ENCODE peak calls at places on chromosomes 12 and 14, in four cellular contexts. One of them, this sample, is unnamed.

GRCh38 chr14:104096751-104097700 is 11.5 kb downstream of the ASPG start:
- DNase-seq in PC-3: peak
- DNase-seq in CD8-positive, alpha-beta T cell: no peak
- DNase-seq in pancreas: no peak
- DNase-seq in this sample: no peak

GRCh38 chr12:75207338-75208083 is 2.1 kb downstream of the KCNC2 start:
- DNase-seq in PC-3: no peak
- DNase-seq in CD8-positive, alpha-beta T cell: no peak
- DNase-seq in pancreas: no peak
- DNase-seq in this sample: no peak

GRCh38 chr14:72606879-72607278 is 287.0 kb downstream of the DPF3 start:
- DNase-seq in PC-3: no peak
- DNase-seq in CD8-positive, alpha-beta T cell: no peak
- DNase-seq in pancreas: no peak
- DNase-seq in this sample: no peak

GRCh38 chr12:6817662-6818157 is 3.9 kb upstream of the GPR162 start:
- DNase-seq in PC-3: no peak
- DNase-seq in CD8-positive, alpha-beta T cell: no peak
- DNase-seq in pancreas: no peak
- DNase-seq in this sample: no peak

GRCh38 chr14:36510078-36510799 is 9.8 kb downstream of the NKX2-1 start:
- DNase-seq in PC-3: no peak
- DNase-seq in CD8-positive, alpha-beta T cell: no peak
- DNase-seq in pancreas: no peak
- DNase-seq in this sample: no peak

GRCh38 chr14:35416108-35416750 is 11.7 kb upstream of the NFKBIA start:
- DNase-seq in PC-3: peak
- DNase-seq in CD8-positive, alpha-beta T cell: peak
- DNase-seq in pancreas: no peak
- DNase-seq in this sample: no peak

GRCh38 chr12:132853285-132854092 is 24.8 kb upstream of the GOLGA3 start:
- DNase-seq in PC-3: no peak
- DNase-seq in CD8-positive, alpha-beta T cell: no peak
- DNase-seq in pancreas: no peak
- DNase-seq in this sample: no peak

GRCh38 chr14:73935666-73936065 is 14.2 kb downstream of the FAM161B start:
- DNase-seq in PC-3: peak
- DNase-seq in CD8-positive, alpha-beta T cell: no peak
- DNase-seq in pancreas: no peak
- DNase-seq in this sample: no peak

GRCh38 chr12:96906498-96906848 is 584 bp upstream of the NEDD1 start:
- DNase-seq in PC-3: no peak
- DNase-seq in CD8-positive, alpha-beta T cell: no peak
- DNase-seq in pancreas: no peak
- DNase-seq in this sample: no peak

GRCh38 chr14:97408937-97409860 is 612.0 kb downstream of the VRK1 start:
- DNase-seq in PC-3: no peak
- DNase-seq in CD8-positive, alpha-beta T cell: no peak
- DNase-seq in pancreas: no peak
- DNase-seq in this sample: no peak

GRCh38 chr14:101472518-101472849 is 88.8 kb upstream of the DIO3 start:
- DNase-seq in PC-3: no peak
- DNase-seq in CD8-positive, alpha-beta T cell: no peak
- DNase-seq in pancreas: no peak
- DNase-seq in this sample: no peak

GRCh38 chr12:26878661-26879119 is 45.7 kb upstream of the ITPR2 start:
- DNase-seq in PC-3: no peak
- DNase-seq in CD8-positive, alpha-beta T cell: no peak
- DNase-seq in pancreas: peak
- DNase-seq in this sample: no peak

GRCh38 chr14:104678901-104679705 is 10.3 kb upstream of the INF2 start:
- DNase-seq in PC-3: no peak
- DNase-seq in CD8-positive, alpha-beta T cell: no peak
- DNase-seq in pancreas: no peak
- DNase-seq in this sample: no peak

GRCh38 chr12:67794151-67794550 is 145.6 kb downstream of the DYRK2 start:
- DNase-seq in PC-3: no peak
- DNase-seq in CD8-positive, alpha-beta T cell: no peak
- DNase-seq in pancreas: no peak
- DNase-seq in this sample: no peak

GRCh38 chr12:28415755-28416154 is 225.5 kb downstream of the CCDC91 start:
- DNase-seq in PC-3: peak
- DNase-seq in CD8-positive, alpha-beta T cell: no peak
- DNase-seq in pancreas: no peak
- DNase-seq in this sample: no peak

GRCh38 chr14:73662439-73663056 is 17.8 kb downstream of the DNAL1 start:
- DNase-seq in PC-3: peak
- DNase-seq in CD8-positive, alpha-beta T cell: no peak
- DNase-seq in pancreas: no peak
- DNase-seq in this sample: no peak

GRCh38 chr12:130576286-130576933 is 139.7 kb downstream of the RIMBP2 start:
- DNase-seq in PC-3: no peak
- DNase-seq in CD8-positive, alpha-beta T cell: no peak
- DNase-seq in pancreas: no peak
- DNase-seq in this sample: no peak

GRCh38 chr14:87522575-87522974 is 470.4 kb downstream of the GALC start:
- DNase-seq in PC-3: no peak
- DNase-seq in CD8-positive, alpha-beta T cell: no peak
- DNase-seq in pancreas: no peak
- DNase-seq in this sample: no peak

GRCh38 chr12:124762791-124763593 is 100.7 kb downstream of the SCARB1 start:
- DNase-seq in PC-3: no peak
- DNase-seq in CD8-positive, alpha-beta T cell: no peak
- DNase-seq in pancreas: no peak
- DNase-seq in this sample: no peak

GRCh38 chr14:56189306-56189705 is 71.1 kb downstream of the PELI2 start:
- DNase-seq in PC-3: peak
- DNase-seq in CD8-positive, alpha-beta T cell: no peak
- DNase-seq in pancreas: no peak
- DNase-seq in this sample: no peak

GRCh38 chr12:75579552-75579951 is 68.1 kb upstream of the KRR1 start:
- DNase-seq in PC-3: no peak
- DNase-seq in CD8-positive, alpha-beta T cell: no peak
- DNase-seq in pancreas: no peak
- DNase-seq in this sample: no peak

GRCh38 chr14:49310298-49310697 is 275.9 kb downstream of the RPS29 start:
- DNase-seq in PC-3: no peak
- DNase-seq in CD8-positive, alpha-beta T cell: no peak
- DNase-seq in pancreas: no peak
- DNase-seq in this sample: no peak

GRCh38 chr14:49303952-49304516 is 282.1 kb downstream of the RPS29 start:
- DNase-seq in PC-3: peak
- DNase-seq in CD8-positive, alpha-beta T cell: no peak
- DNase-seq in pancreas: no peak
- DNase-seq in this sample: no peak

GRCh38 chr14:49306152-49306751 is 279.9 kb downstream of the RPS29 start:
- DNase-seq in PC-3: peak
- DNase-seq in CD8-positive, alpha-beta T cell: no peak
- DNase-seq in pancreas: no peak
- DNase-seq in this sample: no peak
- TF ChIP-seq CTCF in PC-3: peak
- TF ChIP-seq CTCF in CD8-positive, alpha-beta T cell: peak
- TF ChIP-seq CTCF in pancreas: peak
- TF ChIP-seq CTCF in this sample: peak

GRCh38 chr12:82757611-82758010 is 70.9 kb downstream of the TMTC2 start:
- DNase-seq in PC-3: no peak
- DNase-seq in CD8-positive, alpha-beta T cell: no peak
- DNase-seq in pancreas: no peak
- DNase-seq in this sample: no peak

GRCh38 chr12:82757059-82757458 is 70.4 kb downstream of the TMTC2 start:
- DNase-seq in PC-3: no peak
- DNase-seq in CD8-positive, alpha-beta T cell: no peak
- DNase-seq in pancreas: no peak
- DNase-seq in this sample: no peak

GRCh38 chr12:82756303-82756702 is 69.6 kb downstream of the TMTC2 start:
- DNase-seq in PC-3: no peak
- DNase-seq in CD8-positive, alpha-beta T cell: no peak
- DNase-seq in pancreas: no peak
- DNase-seq in this sample: no peak

GRCh38 chr12:82760423-82760822 is 73.7 kb downstream of the TMTC2 start:
- DNase-seq in PC-3: no peak
- DNase-seq in CD8-positive, alpha-beta T cell: no peak
- DNase-seq in pancreas: no peak
- DNase-seq in this sample: no peak

GRCh38 chr12:82758743-82759142 is 72.0 kb downstream of the TMTC2 start:
- DNase-seq in PC-3: no peak
- DNase-seq in CD8-positive, alpha-beta T cell: no peak
- DNase-seq in pancreas: no peak
- DNase-seq in this sample: no peak
- TF ChIP-seq CTCF in PC-3: peak
- TF ChIP-seq CTCF in CD8-positive, alpha-beta T cell: no peak
- TF ChIP-seq CTCF in pancreas: no peak
- TF ChIP-seq CTCF in this sample: peak

DNA sequence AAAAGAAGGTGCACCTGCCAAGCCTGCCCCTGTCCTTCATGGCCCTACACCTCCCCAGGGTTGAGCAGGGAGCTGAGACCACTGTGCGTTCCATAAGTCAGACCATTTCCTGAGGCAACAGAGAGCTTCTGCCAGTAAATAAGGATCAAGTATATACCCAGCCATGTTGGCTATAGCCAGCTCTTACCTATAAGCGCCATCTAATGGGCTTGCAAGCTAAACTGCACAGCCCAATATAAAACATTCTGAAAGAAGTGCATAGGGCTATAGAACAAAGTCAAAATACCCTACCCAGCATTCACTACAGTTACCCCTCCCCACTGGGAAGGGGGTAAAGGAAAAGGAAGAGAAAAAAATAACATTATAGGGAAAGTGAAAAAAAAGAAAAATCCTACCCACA is 59.3 kb upstream of the SCAF11 start:
- DNase-seq in PC-3: peak
- DNase-seq in CD8-positive, alpha-beta T cell: no peak
- DNase-seq in pancreas: no peak
- DNase-seq in this sample: no peak
- TF ChIP-seq CTCF in PC-3: peak
- TF ChIP-seq CTCF in CD8-positive, alpha-beta T cell: no peak
- TF ChIP-seq CTCF in pancreas: no peak
- TF ChIP-seq CTCF in this sample: no peak

GRCh38 chr12:48331389-48331788 is 19.3 kb downstream of the ZNF641 start:
- DNase-seq in PC-3: no peak
- DNase-seq in CD8-positive, alpha-beta T cell: no peak
- DNase-seq in pancreas: no peak
- DNase-seq in this sample: no peak

GRCh38 chr12:48340891-48341290 is 9.8 kb downstream of the ZNF641 start:
- DNase-seq in PC-3: no peak
- DNase-seq in CD8-positive, alpha-beta T cell: no peak
- DNase-seq in pancreas: no peak
- DNase-seq in this sample: no peak

GRCh38 chr12:48336066-48336465 is 14.7 kb downstream of the ZNF641 start:
- DNase-seq in PC-3: no peak
- DNase-seq in CD8-positive, alpha-beta T cell: no peak
- DNase-seq in pancreas: no peak
- DNase-seq in this sample: no peak

GRCh38 chr12:48334807-48335206 is 15.9 kb downstream of the ZNF641 start:
- DNase-seq in PC-3: no peak
- DNase-seq in CD8-positive, alpha-beta T cell: no peak
- DNase-seq in pancreas: no peak
- DNase-seq in this sample: no peak

GRCh38 chr12:48336564-48336963 is 14.2 kb downstream of the ZNF641 start:
- DNase-seq in PC-3: peak
- DNase-seq in CD8-positive, alpha-beta T cell: no peak
- DNase-seq in pancreas: no peak
- DNase-seq in this sample: no peak
- TF ChIP-seq CTCF in PC-3: peak
- TF ChIP-seq CTCF in CD8-positive, alpha-beta T cell: no peak
- TF ChIP-seq CTCF in pancreas: no peak
- TF ChIP-seq CTCF in this sample: peak

DNA sequence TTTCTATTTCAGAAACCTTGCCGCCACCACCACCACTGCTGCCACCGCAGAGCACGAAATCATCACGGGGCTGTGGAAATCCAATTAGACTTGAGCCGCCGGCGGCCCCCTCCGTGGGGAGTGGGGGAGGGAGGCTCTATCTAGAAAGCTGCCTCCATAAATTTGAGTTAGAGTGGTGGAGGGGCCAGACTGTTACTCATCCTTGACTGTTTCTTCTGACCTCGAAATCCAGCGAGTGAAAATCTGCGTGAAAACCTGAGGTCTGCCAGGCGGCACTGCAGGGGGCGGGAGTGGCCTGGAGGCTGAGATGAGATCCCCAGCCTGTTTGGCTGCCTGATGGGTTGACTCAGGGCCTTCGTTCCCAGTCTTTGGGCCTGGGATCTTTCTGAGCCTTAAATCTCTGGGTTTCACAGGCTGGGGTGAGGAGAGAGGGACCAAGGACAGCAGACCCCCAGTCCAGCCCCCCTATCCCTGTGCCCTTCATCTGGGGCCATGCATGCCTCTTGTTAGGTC is 29.9 kb downstream of the TSPAN9 start:
- DNase-seq in PC-3: no peak
- DNase-seq in CD8-positive, alpha-beta T cell: no peak
- DNase-seq in pancreas: no peak
- DNase-seq in this sample: no peak
- TF ChIP-seq CTCF in PC-3: no peak
- TF ChIP-seq CTCF in CD8-positive, alpha-beta T cell: no peak
- TF ChIP-seq CTCF in pancreas: no peak
- TF ChIP-seq CTCF in this sample: no peak

GRCh38 chr12:121001841-121002483 is 14.3 kb downstream of the C12orf43 start:
- DNase-seq in PC-3: no peak
- DNase-seq in CD8-positive, alpha-beta T cell: no peak
- DNase-seq in pancreas: no peak
- DNase-seq in this sample: no peak
- TF ChIP-seq CTCF in PC-3: no peak
- TF ChIP-seq CTCF in CD8-positive, alpha-beta T cell: no peak
- TF ChIP-seq CTCF in pancreas: no peak
- TF ChIP-seq CTCF in this sample: no peak

GRCh38 chr14:99389171-99389826 is 91.4 kb downstream of the SETD3 start:
- DNase-seq in PC-3: peak
- DNase-seq in CD8-positive, alpha-beta T cell: peak
- DNase-seq in pancreas: no peak
- DNase-seq in this sample: no peak
- TF ChIP-seq CTCF in PC-3: peak
- TF ChIP-seq CTCF in CD8-positive, alpha-beta T cell: peak
- TF ChIP-seq CTCF in pancreas: peak
- TF ChIP-seq CTCF in this sample: peak

GRCh38 chr14:53327716-53328115 is 174.6 kb upstream of the DDHD1 start:
- DNase-seq in PC-3: peak
- DNase-seq in CD8-positive, alpha-beta T cell: no peak
- DNase-seq in pancreas: no peak
- DNase-seq in this sample: no peak

GRCh38 chr14:53331247-53331646 is 178.1 kb upstream of the DDHD1 start:
- DNase-seq in PC-3: peak
- DNase-seq in CD8-positive, alpha-beta T cell: no peak
- DNase-seq in pancreas: no peak
- DNase-seq in this sample: no peak

GRCh38 chr14:53330441-53330840 is 177.3 kb upstream of the DDHD1 start:
- DNase-seq in PC-3: peak
- DNase-seq in CD8-positive, alpha-beta T cell: no peak
- DNase-seq in pancreas: no peak
- DNase-seq in this sample: no peak

GRCh38 chr14:53325176-53325806 is 172.2 kb upstream of the DDHD1 start:
- DNase-seq in PC-3: peak
- DNase-seq in CD8-positive, alpha-beta T cell: no peak
- DNase-seq in pancreas: no peak
- DNase-seq in this sample: no peak
- TF ChIP-seq CTCF in PC-3: peak
- TF ChIP-seq CTCF in CD8-positive, alpha-beta T cell: no peak
- TF ChIP-seq CTCF in pancreas: no peak
- TF ChIP-seq CTCF in this sample: peak

This sample was measured in type B pancreatic cell.